ENCODE peak calls at places on chromosome 9, in nine cellular contexts. One of them, this sample, is unnamed.
A peak's percentile ranks its signal among the peaks of the same experiment; 100 is the strongest.

GRCh38 chr9:17318821-17319320 is 184.0 kb downstream of the CNTLN start:
- DNase-seq in GM12878: no peak
- DNase-seq in lower leg skin: no peak
- DNase-seq in tibial artery: no peak
- DNase-seq in thyroid gland: no peak
- DNase-seq in AG04450: no peak
- DNase-seq in pancreas: no peak
- DNase-seq in fibroblast of lung: no peak
- DNase-seq in lung: no peak
- DNase-seq in this sample: no peak

GRCh38 chr9:78871452-78872331 is 574.8 kb downstream of the PSAT1 start:
- DNase-seq in GM12878: no peak
- DNase-seq in lower leg skin: no peak
- DNase-seq in tibial artery: no peak
- DNase-seq in thyroid gland: no peak
- DNase-seq in AG04450: peak; percentile 82
- DNase-seq in pancreas: no peak
- DNase-seq in fibroblast of lung: peak; percentile 74
- DNase-seq in lung: no peak
- DNase-seq in this sample: peak; percentile 87

GRCh38 chr9:128191406-128192046 is at the start of gene CIZ1:
- DNase-seq in GM12878: no peak
- DNase-seq in lower leg skin: peak; percentile 95
- DNase-seq in tibial artery: peak; percentile 89
- DNase-seq in thyroid gland: peak; percentile 77
- DNase-seq in AG04450: no peak
- DNase-seq in pancreas: peak; percentile 94
- DNase-seq in fibroblast of lung: peak; percentile 79
- DNase-seq in lung: peak; percentile 79
- DNase-seq in this sample: no peak

GRCh38 chr9:132578367-132578932 is 4.0 kb upstream of the BARHL1 start:
- DNase-seq in GM12878: no peak
- DNase-seq in lower leg skin: no peak
- DNase-seq in tibial artery: no peak
- DNase-seq in thyroid gland: no peak
- DNase-seq in AG04450: no peak
- DNase-seq in pancreas: no peak
- DNase-seq in fibroblast of lung: no peak
- DNase-seq in lung: no peak
- DNase-seq in this sample: no peak

GRCh38 chr9:114287001-114287762 is 35.7 kb upstream of the ORM1 start:
- DNase-seq in GM12878: no peak
- DNase-seq in lower leg skin: peak; percentile 79
- DNase-seq in tibial artery: peak; percentile 53
- DNase-seq in thyroid gland: no peak
- DNase-seq in AG04450: no peak
- DNase-seq in pancreas: no peak
- DNase-seq in fibroblast of lung: no peak
- DNase-seq in lung: no peak
- DNase-seq in this sample: no peak

GRCh38 chr9:115198018-115198417 is 80.1 kb upstream of the TNC start:
- DNase-seq in GM12878: no peak
- DNase-seq in lower leg skin: no peak
- DNase-seq in tibial artery: no peak
- DNase-seq in thyroid gland: no peak
- DNase-seq in AG04450: no peak
- DNase-seq in pancreas: no peak
- DNase-seq in fibroblast of lung: peak; percentile 60
- DNase-seq in lung: peak; percentile 38
- DNase-seq in this sample: no peak

GRCh38 chr9:33129886-33130284 is 37.3 kb downstream of the B4GALT1 start:
- DNase-seq in GM12878: no peak
- DNase-seq in lower leg skin: peak; percentile 66
- DNase-seq in tibial artery: no peak
- DNase-seq in thyroid gland: no peak
- DNase-seq in AG04450: no peak
- DNase-seq in pancreas: no peak
- DNase-seq in fibroblast of lung: no peak
- DNase-seq in lung: no peak
- DNase-seq in this sample: no peak

GRCh38 chr9:573551-574410 is 267.7 kb upstream of the DMRT1 start:
- DNase-seq in GM12878: no peak
- DNase-seq in lower leg skin: no peak
- DNase-seq in tibial artery: no peak
- DNase-seq in thyroid gland: peak; percentile 75
- DNase-seq in AG04450: no peak
- DNase-seq in pancreas: no peak
- DNase-seq in fibroblast of lung: no peak
- DNase-seq in lung: peak; percentile 49
- DNase-seq in this sample: no peak

GRCh38 chr9:89178162-89179120 is at the start of gene SHC3:
- DNase-seq in GM12878: no peak
- DNase-seq in lower leg skin: no peak
- DNase-seq in tibial artery: no peak
- DNase-seq in thyroid gland: peak; percentile 6
- DNase-seq in AG04450: no peak
- DNase-seq in pancreas: peak; percentile 78
- DNase-seq in fibroblast of lung: peak; percentile 63
- DNase-seq in lung: no peak
- DNase-seq in this sample: no peak

GRCh38 chr9:89367726-89368437 is 49.6 kb downstream of the SECISBP2 start:
- DNase-seq in GM12878: no peak
- DNase-seq in lower leg skin: no peak
- DNase-seq in tibial artery: no peak
- DNase-seq in thyroid gland: no peak
- DNase-seq in AG04450: no peak
- DNase-seq in pancreas: peak; percentile 59
- DNase-seq in fibroblast of lung: no peak
- DNase-seq in lung: no peak
- DNase-seq in this sample: no peak

GRCh38 chr9:98654247-98654646 is 54.5 kb downstream of the GABBR2 start:
- DNase-seq in GM12878: no peak
- DNase-seq in lower leg skin: peak; percentile 58
- DNase-seq in tibial artery: no peak
- DNase-seq in thyroid gland: no peak
- DNase-seq in AG04450: no peak
- DNase-seq in pancreas: no peak
- DNase-seq in fibroblast of lung: peak; percentile 55
- DNase-seq in lung: no peak
- DNase-seq in this sample: peak; percentile 64

DNA sequence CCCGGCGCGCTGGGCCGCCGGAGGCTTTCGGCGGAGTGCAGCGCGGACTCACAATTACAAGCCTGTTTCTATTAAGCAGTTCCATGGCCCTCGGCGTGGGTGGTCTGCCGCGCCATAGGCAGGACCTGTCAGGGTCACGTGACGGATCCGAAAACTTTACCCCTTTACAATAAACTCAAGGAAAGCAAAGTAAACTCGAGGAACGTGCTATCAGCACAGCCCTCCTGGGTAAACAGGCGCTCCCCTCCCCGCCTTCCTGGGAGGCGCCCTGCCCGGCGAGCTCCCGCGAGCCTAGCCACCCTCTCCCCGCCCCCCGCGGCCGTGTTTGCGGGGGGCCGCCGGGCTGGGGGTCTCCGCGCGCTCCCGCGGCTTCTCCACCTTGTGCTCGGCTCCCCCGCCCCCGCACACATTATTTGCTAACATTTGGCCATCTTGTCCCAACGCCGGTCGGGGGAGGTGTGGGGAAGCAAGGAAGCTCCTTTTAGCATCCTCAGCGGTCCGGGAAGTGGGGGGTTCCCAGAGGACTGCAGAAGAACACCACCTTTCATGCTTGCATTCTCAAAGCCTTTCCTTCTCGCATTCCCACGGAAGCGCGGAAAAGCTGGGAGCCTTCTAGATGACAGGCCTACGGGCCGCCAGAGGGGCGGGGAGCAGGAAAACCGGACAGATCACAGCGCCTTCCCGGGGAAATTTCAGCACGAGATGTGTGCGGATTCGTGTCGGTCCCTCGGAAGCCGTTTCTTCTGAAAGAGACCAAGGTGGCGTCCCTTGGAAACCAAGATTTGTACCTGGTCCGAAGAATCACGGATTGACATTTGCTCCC is at the start of gene PTCH1:
- DNase-seq in GM12878: no peak
- DNase-seq in lower leg skin: peak; percentile 89
- DNase-seq in tibial artery: peak; percentile 72
- DNase-seq in thyroid gland: peak; percentile 48
- DNase-seq in AG04450: no peak
- DNase-seq in pancreas: peak; percentile 68
- DNase-seq in fibroblast of lung: peak; percentile 68
- DNase-seq in lung: no peak
- DNase-seq in this sample: no peak
- TF ChIP-seq CTCF in GM12878: no peak
- TF ChIP-seq CTCF in lower leg skin: no peak
- TF ChIP-seq CTCF in tibial artery: no peak
- TF ChIP-seq CTCF in thyroid gland: no peak
- TF ChIP-seq CTCF in AG04450: peak; percentile 1
- TF ChIP-seq CTCF in pancreas: no peak
- TF ChIP-seq CTCF in fibroblast of lung: peak; percentile 0
- TF ChIP-seq CTCF in lung: no peak
- TF ChIP-seq CTCF in this sample: no peak

GRCh38 chr9:38016375-38017120 is 52.5 kb downstream of the SHB start:
- DNase-seq in GM12878: no peak
- DNase-seq in lower leg skin: no peak
- DNase-seq in tibial artery: no peak
- DNase-seq in thyroid gland: no peak
- DNase-seq in AG04450: no peak
- DNase-seq in pancreas: no peak
- DNase-seq in fibroblast of lung: no peak
- DNase-seq in lung: no peak
- DNase-seq in this sample: no peak

GRCh38 chr9:38017885-38018186 is 51.2 kb downstream of the SHB start:
- DNase-seq in GM12878: no peak
- DNase-seq in lower leg skin: no peak
- DNase-seq in tibial artery: no peak
- DNase-seq in thyroid gland: no peak
- DNase-seq in AG04450: no peak
- DNase-seq in pancreas: no peak
- DNase-seq in fibroblast of lung: no peak
- DNase-seq in lung: no peak
- DNase-seq in this sample: no peak

GRCh38 chr9:38018230-38018963 is 50.6 kb downstream of the SHB start:
- DNase-seq in GM12878: no peak
- DNase-seq in lower leg skin: no peak
- DNase-seq in tibial artery: no peak
- DNase-seq in thyroid gland: peak; percentile 66
- DNase-seq in AG04450: no peak
- DNase-seq in pancreas: no peak
- DNase-seq in fibroblast of lung: no peak
- DNase-seq in lung: no peak
- DNase-seq in this sample: no peak

GRCh38 chr9:38018964-38019602 is 49.9 kb downstream of the SHB start:
- DNase-seq in GM12878: no peak
- DNase-seq in lower leg skin: no peak
- DNase-seq in tibial artery: peak; percentile 76
- DNase-seq in thyroid gland: peak; percentile 62
- DNase-seq in AG04450: peak; percentile 49
- DNase-seq in pancreas: no peak
- DNase-seq in fibroblast of lung: peak; percentile 78
- DNase-seq in lung: peak; percentile 64
- DNase-seq in this sample: no peak

GRCh38 chr9:38017149-38017884 is 51.7 kb downstream of the SHB start:
- DNase-seq in GM12878: no peak
- DNase-seq in lower leg skin: no peak
- DNase-seq in tibial artery: peak; percentile 83
- DNase-seq in thyroid gland: peak; percentile 90
- DNase-seq in AG04450: no peak
- DNase-seq in pancreas: peak; percentile 86
- DNase-seq in fibroblast of lung: no peak
- DNase-seq in lung: peak; percentile 78
- DNase-seq in this sample: no peak
- H3K4me3 ChIP-seq in GM12878: no peak overlapping the region
- H3K4me3 ChIP-seq in lower leg skin: no peak overlapping the region
- H3K4me3 ChIP-seq in tibial artery: no peak overlapping the region
- H3K4me3 ChIP-seq in thyroid gland: no peak overlapping the region
- H3K4me3 ChIP-seq in AG04450: no peak overlapping the region
- H3K4me3 ChIP-seq in pancreas: no peak overlapping the region
- H3K4me3 ChIP-seq in fibroblast of lung: no peak overlapping the region
- H3K4me3 ChIP-seq in lung: no peak overlapping the region
- H3K4me3 ChIP-seq in this sample: no peak overlapping the region

GRCh38 chr9:73067074-73067473 is 84.6 kb upstream of the ANXA1 start:
- DNase-seq in GM12878: no peak
- DNase-seq in lower leg skin: no peak
- DNase-seq in tibial artery: no peak
- DNase-seq in thyroid gland: no peak
- DNase-seq in AG04450: no peak
- DNase-seq in pancreas: no peak
- DNase-seq in fibroblast of lung: no peak
- DNase-seq in lung: no peak
- DNase-seq in this sample: no peak
- TF ChIP-seq CTCF in GM12878: peak; percentile 28
- TF ChIP-seq CTCF in lower leg skin: no peak
- TF ChIP-seq CTCF in tibial artery: no peak
- TF ChIP-seq CTCF in thyroid gland: no peak
- TF ChIP-seq CTCF in AG04450: no peak
- TF ChIP-seq CTCF in pancreas: no peak
- TF ChIP-seq CTCF in fibroblast of lung: no peak
- TF ChIP-seq CTCF in lung: no peak
- TF ChIP-seq CTCF in this sample: no peak

DNA sequence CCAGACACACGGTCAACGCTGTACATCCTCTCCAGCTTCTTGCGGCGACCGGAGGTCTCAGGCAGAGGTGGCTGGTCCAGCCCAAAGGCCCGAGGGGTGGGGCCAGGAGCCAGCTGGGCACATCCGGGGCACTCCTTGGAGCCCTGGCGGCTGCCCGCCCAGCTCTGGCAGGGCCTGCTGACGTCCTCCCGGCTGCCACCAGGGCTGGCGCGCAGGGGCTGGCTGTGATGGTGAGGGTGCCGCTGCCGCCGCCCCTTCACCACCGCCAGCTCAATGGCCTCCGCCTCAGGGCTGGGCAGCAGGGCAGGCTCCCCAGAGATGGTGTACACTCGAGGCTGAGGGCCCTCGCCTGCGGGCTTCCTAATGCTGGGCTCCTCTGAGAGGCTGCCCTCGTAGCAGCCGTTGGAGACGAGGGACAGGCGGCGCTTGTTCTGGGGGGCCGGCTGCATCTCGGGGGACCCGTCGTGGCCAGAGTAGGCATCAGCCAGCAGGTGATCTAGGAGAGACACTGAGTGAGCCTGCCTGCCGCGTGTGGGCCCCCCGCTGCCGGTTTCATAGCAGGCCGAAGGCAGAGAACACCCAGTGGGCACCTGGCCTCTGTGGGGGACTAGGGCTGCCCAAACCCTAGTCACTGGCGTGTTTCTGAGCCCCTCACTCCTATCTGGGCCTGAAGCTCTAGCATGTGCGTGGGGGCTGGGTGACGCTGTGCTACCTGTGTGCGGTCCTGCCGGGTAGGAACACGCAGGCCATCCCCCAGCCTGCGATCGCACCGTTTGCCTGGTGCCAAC is 1.5 kb downstream of the NSMF start:
- DNase-seq in GM12878: no peak
- DNase-seq in lower leg skin: peak; percentile 88
- DNase-seq in tibial artery: peak; percentile 73
- DNase-seq in thyroid gland: no peak
- DNase-seq in AG04450: no peak
- DNase-seq in pancreas: peak; percentile 92
- DNase-seq in fibroblast of lung: no peak
- DNase-seq in lung: no peak
- DNase-seq in this sample: no peak
- H3K4me3 ChIP-seq in GM12878: peak overlapping the region; percentile 90
- H3K4me3 ChIP-seq in lower leg skin: no peak overlapping the region
- H3K4me3 ChIP-seq in tibial artery: peak overlapping the region; percentile 75
- H3K4me3 ChIP-seq in thyroid gland: no peak overlapping the region
- H3K4me3 ChIP-seq in AG04450: peak overlapping the region; percentile 69
- H3K4me3 ChIP-seq in pancreas: no peak overlapping the region
- H3K4me3 ChIP-seq in fibroblast of lung: peak overlapping the region; percentile 56
- H3K4me3 ChIP-seq in lung: peak overlapping the region; percentile 56
- H3K4me3 ChIP-seq in this sample: peak overlapping the region; percentile 61

This sample was measured in AG09309.